ENCODE peak calls at places on chromosomes 4 and X, in five cellular contexts. K is fibroblast of mammary gland; D is activated CD4-positive, alpha-beta T cell treated with anti-CD3 and anti-CD28 coated beads, Interleukin-2, amount 50 U/mL, for 48 hours; L is RPMI8226; M is stromal cell of bone marrow. N is an unnamed sample.

GRCh38 chr4:98568896-98569663 is 89.3 kb downstream of the TSPAN5 start:
- DNase-seq in K (peak; percentile 46), D (no peak), L (no peak), M (no peak), N (no peak)

GRCh38 chrX:63561425-63561824 is 210.3 kb upstream of the SPIN4 start:
- DNase-seq in K (no peak), D (no peak), L (no peak), M (no peak), N (no peak)

GRCh38 chr4:144649646-144650045 is 3.7 kb downstream of the HHIP start:
- DNase-seq in K (no peak), D (no peak), L (no peak), M (no peak), N (no peak)

GRCh38 chrX:153775631-153776595 is 4.9 kb upstream of the SRPK3 start:
- DNase-seq in K (no peak), D (no peak), L (peak; percentile 25), M (no peak), N (no peak)

GRCh38 chrX:45517090-45517973 is 316.7 kb upstream of the DIPK2B start:
- DNase-seq in K (peak; percentile 87), D (no peak), L (no peak), M (peak; percentile 55), N (peak; percentile 83)

GRCh38 chrX:119784747-119785446 is 6.5 kb downstream of the RPL39 start:
- DNase-seq in K (peak; percentile 40), D (peak; percentile 48), L (peak; percentile 47), M (no peak), N (no peak)

GRCh38 chr4:66062044-66062443 is 391.8 kb upstream of the EPHA5 start:
- DNase-seq in K (peak; percentile 29), D (no peak), L (no peak), M (peak; percentile 35), N (peak; percentile 22)

GRCh38 chr4:6494431-6495295 is 22.2 kb upstream of the PPP2R2C start:
- DNase-seq in K (no peak), D (no peak), L (no peak), M (no peak), N (no peak)

GRCh38 chr4:109915385-109916002 is 2.8 kb downstream of the EGF start:
- DNase-seq in K (no peak), D (no peak), L (no peak), M (no peak), N (peak; percentile 20)

GRCh38 chr4:127586922-127587571 is 45.7 kb upstream of the INTU start:
- DNase-seq in K (peak; percentile 37), D (no peak), L (peak; percentile 4), M (no peak), N (peak; percentile 52)

GRCh38 chr4:82797591-82798081 is 960 bp downstream of the SCD5 start:
- DNase-seq in K (no peak), D (peak; percentile 7), L (peak; percentile 19), M (no peak), N (no peak)

GRCh38 chr4:9703391-9703790 is 78.0 kb upstream of the DRD5 start:
- DNase-seq in K (peak; percentile 30), D (peak; percentile 78), L (peak; percentile 84), M (no peak), N (peak; percentile 43)

GRCh38 chr4:40316782-40317635 is 18.1 kb upstream of the CHRNA9 start:
- DNase-seq in K (peak; percentile 97), D (peak; percentile 52), L (peak; percentile 73), M (peak; percentile 96), N (peak; percentile 97)

GRCh38 chr4:56512166-56512565 is 6.6 kb downstream of the ARL9 start:
- DNase-seq in K (peak; percentile 44), D (no peak), L (no peak), M (peak; percentile 6), N (peak; percentile 42)

GRCh38 chr4:165692082-165692481 is 181.0 kb upstream of the TLL1 start:
- DNase-seq in K (peak; percentile 62), D (no peak), L (no peak), M (no peak), N (peak; percentile 27)

GRCh38 chrX:141405486-141405877 is 163.2 kb upstream of the SPANXC start:
- DNase-seq in K (peak; percentile 39), D (no peak), L (no peak), M (no peak), N (peak; percentile 67)

GRCh38 chr4:151781026-151781425 is 20.2 kb upstream of the GATB start:
- DNase-seq in K (no peak), D (no peak), L (no peak), M (no peak), N (no peak)

GRCh38 chr4:113300384-113301011 is 251.0 kb downstream of the ANK2 start:
- DNase-seq in K (peak; percentile 96), D (no peak), L (no peak), M (peak; percentile 87), N (peak; percentile 98)

GRCh38 chr4:93814141-93814540 is 14.4 kb upstream of the ATOH1 start:
- DNase-seq in K (no peak), D (no peak), L (no peak), M (no peak), N (peak; percentile 49)

GRCh38 chrX:43971966-43972961 is 926 bp downstream of the NDP start:
- DNase-seq in K (peak; percentile 25), D (no peak), L (no peak), M (no peak), N (peak; percentile 33)

GRCh38 chr4:72063726-72064125 is 31.9 kb downstream of the NPFFR2 start:
- DNase-seq in K (no peak), D (no peak), L (no peak), M (no peak), N (no peak)

GRCh38 chr4:155548173-155548572 is 118.5 kb upstream of the GUCY1A1 start:
- DNase-seq in K (peak; percentile 65), D (no peak), L (no peak), M (no peak), N (no peak)

GRCh38 chrX:675279-675886 is 44.8 kb downstream of the SHOX start:
- DNase-seq in K (no peak), D (no peak), L (no peak), M (no peak), N (no peak)

GRCh38 chr4:54192811-54193210 is 36.3 kb upstream of the PDGFRA start:
- DNase-seq in K (no peak), D (no peak), L (no peak), M (no peak), N (no peak)

GRCh38 chrX:650274-650673 is 19.7 kb downstream of the SHOX start:
- DNase-seq in K (no peak), D (no peak), L (peak; percentile 56), M (no peak), N (no peak)

GRCh38 chrX:74321191-74321590 is 17.2 kb downstream of the ZCCHC13 start:
- DNase-seq in K (no peak), D (no peak), L (no peak), M (no peak), N (no peak)

GRCh38 chrX:33149580-33149979 is 61.8 kb downstream of the DMD start:
- DNase-seq in K (no peak), D (no peak), L (no peak), M (no peak), N (no peak)

GRCh38 chrX:69503835-69504625 is at the start of gene NALF2:
- DNase-seq in K (peak; percentile 36), D (peak; percentile 48), L (peak; percentile 66), M (peak; percentile 6), N (peak; percentile 27)

GRCh38 chr4:130712038-130712437 is 1616.1 kb downstream of the C4orf33 start:
- DNase-seq in K (peak; percentile 25), D (no peak), L (no peak), M (no peak), N (peak; percentile 63)

GRCh38 chr4:41058426-41058825 is 155.9 kb downstream of the APBB2 start:
- DNase-seq in K (no peak), D (no peak), L (no peak), M (no peak), N (no peak)

GRCh38 chr4:52142816-52143215 is 91.7 kb downstream of the SPATA18 start:
- DNase-seq in K (peak; percentile 73), D (no peak), L (no peak), M (peak; percentile 16), N (no peak)

GRCh38 chr4:152522754-152523153 is 13.1 kb downstream of the FBXW7 start:
- DNase-seq in K (no peak), D (no peak), L (no peak), M (no peak), N (no peak)

GRCh38 chr4:185787926-185788679 is 23.9 kb downstream of the SORBS2 start:
- DNase-seq in K (no peak), D (no peak), L (no peak), M (no peak), N (no peak)

GRCh38 chrX:107935200-107935599 is 47.0 kb downstream of the TEX13B start:
- DNase-seq in K (peak; percentile 79), D (no peak), L (no peak), M (peak; percentile 4), N (peak; percentile 90)

GRCh38 chr4:56870927-56871326 is 36.8 kb upstream of the REST start:
- DNase-seq in K (peak; percentile 58), D (no peak), L (no peak), M (no peak), N (no peak)

GRCh38 chrX:119238557-119238956 is 2.5 kb downstream of the PGRMC1 start:
- DNase-seq in K (peak; percentile 40), D (no peak), L (no peak), M (no peak), N (peak; percentile 10)

GRCh38 chr4:56757821-56758400 is 63.6 kb downstream of the SPINK2 start:
- DNase-seq in K (peak; percentile 94), D (peak; percentile 80), L (peak; percentile 77), M (peak; percentile 87), N (peak; percentile 92)

N was measured in bronchial epithelial cell.